ENCODE peak calls at places on chromosomes 5 and 9, in four cellular contexts. O, Y, I and C are unnamed samples.

GRCh38 chr5:170168002-170168401 is 62.3 kb downstream of the FOXI1 start:
- DNase-seq in Y (no peak), O (no peak), I (no peak), C (no peak)

GRCh38 chr5:175131432-175131831 is 312.6 kb downstream of the DRD1 start:
- DNase-seq in I (no peak), O (no peak), Y (no peak), C (no peak)

GRCh38 chr9:19375536-19375935 is 4.5 kb downstream of the RPS6 start:
- DNase-seq in Y (no peak), I (no peak), O (no peak), C (no peak)

GRCh38 chr9:106956971-106957370 is 94.0 kb downstream of the ZNF462 start:
- DNase-seq in O (no peak), I (no peak), Y (no peak), C (no peak)

GRCh38 chr9:84828101-84828500 is 158.6 kb downstream of the NTRK2 start:
- DNase-seq in O (no peak), Y (no peak), I (no peak), C (no peak)

GRCh38 chr5:156366536-156366935 is 39.6 kb downstream of the SGCD start:
- DNase-seq in I (no peak), O (no peak), Y (no peak), C (no peak)

GRCh38 chr5:14061106-14061505 is 82.0 kb upstream of the TRIO start:
- DNase-seq in O (no peak), Y (peak), I (no peak), C (no peak)

GRCh38 chr9:78278177-78278777 is 18.6 kb upstream of the PSAT1 start:
- DNase-seq in I (peak), Y (no peak), O (no peak), C (no peak)

GRCh38 chr5:167348980-167349379 is 942.5 kb upstream of the WWC1 start:
- DNase-seq in O (no peak), Y (no peak), I (no peak), C (no peak)

GRCh38 chr5:179203248-179203647 is 142.0 kb downstream of the ADAMTS2 start:
- DNase-seq in I (no peak), O (no peak), Y (no peak), C (no peak)

GRCh38 chr9:129949821-129950220 is 93.2 kb downstream of the FNBP1 start:
- DNase-seq in Y (no peak), O (no peak), I (no peak), C (no peak)

GRCh38 chr5:149110406-149110805 is 30.9 kb upstream of the ABLIM3 start:
- DNase-seq in Y (no peak), O (no peak), I (no peak), C (no peak)

GRCh38 chr5:67246108-67246507 is 49.5 kb upstream of the CD180 start:
- DNase-seq in Y (peak), O (peak), I (peak), C (peak)

GRCh38 chr9:91374939-91375338 is 13.2 kb upstream of the AUH start:
- DNase-seq in I (no peak), Y (no peak), O (no peak), C (no peak)

GRCh38 chr5:134997015-134997414 is 29.3 kb downstream of the CATSPER3 start:
- DNase-seq in I (no peak), O (no peak), Y (no peak), C (no peak)

GRCh38 chr5:110815916-110816605 is 77.3 kb downstream of the SLC25A46 start:
- DNase-seq in O (no peak), Y (no peak), I (no peak), C (no peak)

GRCh38 chr9:125190371-125190801 is 783 bp upstream of the PPP6C start:
- DNase-seq in Y (no peak), O (no peak), I (no peak), C (no peak)

GRCh38 chr5:102792705-102793104 is 37.6 kb downstream of the PAM start:
- DNase-seq in O (no peak), Y (no peak), I (peak), C (no peak)

GRCh38 chr5:106399381-106399780 is 1271.4 kb downstream of the EFNA5 start:
- DNase-seq in Y (no peak), O (no peak), I (no peak), C (no peak)

GRCh38 chr5:15021286-15022046 is 149.9 kb upstream of the ANKH start:
- DNase-seq in I (no peak), O (no peak), Y (no peak), C (no peak)

GRCh38 chr9:111925017-111925770 is 28.6 kb downstream of the UGCG start:
- DNase-seq in O (no peak), Y (no peak), I (no peak), C (no peak)

GRCh38 chr5:133848306-133848924 is 120.0 kb downstream of the C5orf15 start:
- DNase-seq in O (no peak), I (peak), Y (no peak), C (no peak)

GRCh38 chr5:9587135-9587534 is 41.3 kb upstream of the SEMA5A start:
- DNase-seq in O (no peak), I (no peak), Y (no peak), C (no peak)

GRCh38 chr9:130445268-130445983 is 665 bp downstream of the ASS1 start:
- DNase-seq in I (peak), Y (no peak), O (no peak), C (no peak)

GRCh38 chr5:44714871-44715580 is 93.7 kb upstream of the MRPS30 start:
- DNase-seq in I (no peak), Y (no peak), O (no peak), C (no peak)

GRCh38 chr9:75903785-75904360 is 13.4 kb downstream of the PCSK5 start:
- DNase-seq in O (no peak), Y (no peak), I (no peak), C (peak)

GRCh38 chr5:151084363-151084762 is 3.5 kb upstream of the TNIP1 start:
- DNase-seq in O (no peak), I (no peak), Y (no peak), C (no peak)

GRCh38 chr9:136397643-136398042 is 2.3 kb downstream of the SNAPC4 start:
- DNase-seq in O (no peak), I (no peak), Y (no peak), C (no peak)

GRCh38 chr9:136400038-136400834 is at the start of gene SNAPC4:
- DNase-seq in I (peak), Y (peak), O (peak), C (peak)

GRCh38 chr9:136401173-136401922 is 1.4 kb upstream of the SNAPC4 start:
- DNase-seq in O (no peak), I (no peak), Y (no peak), C (no peak)

GRCh38 chr9:136398286-136398685 is 1.7 kb downstream of the SNAPC4 start:
- DNase-seq in Y (no peak), I (no peak), O (no peak), C (no peak)

DNA sequence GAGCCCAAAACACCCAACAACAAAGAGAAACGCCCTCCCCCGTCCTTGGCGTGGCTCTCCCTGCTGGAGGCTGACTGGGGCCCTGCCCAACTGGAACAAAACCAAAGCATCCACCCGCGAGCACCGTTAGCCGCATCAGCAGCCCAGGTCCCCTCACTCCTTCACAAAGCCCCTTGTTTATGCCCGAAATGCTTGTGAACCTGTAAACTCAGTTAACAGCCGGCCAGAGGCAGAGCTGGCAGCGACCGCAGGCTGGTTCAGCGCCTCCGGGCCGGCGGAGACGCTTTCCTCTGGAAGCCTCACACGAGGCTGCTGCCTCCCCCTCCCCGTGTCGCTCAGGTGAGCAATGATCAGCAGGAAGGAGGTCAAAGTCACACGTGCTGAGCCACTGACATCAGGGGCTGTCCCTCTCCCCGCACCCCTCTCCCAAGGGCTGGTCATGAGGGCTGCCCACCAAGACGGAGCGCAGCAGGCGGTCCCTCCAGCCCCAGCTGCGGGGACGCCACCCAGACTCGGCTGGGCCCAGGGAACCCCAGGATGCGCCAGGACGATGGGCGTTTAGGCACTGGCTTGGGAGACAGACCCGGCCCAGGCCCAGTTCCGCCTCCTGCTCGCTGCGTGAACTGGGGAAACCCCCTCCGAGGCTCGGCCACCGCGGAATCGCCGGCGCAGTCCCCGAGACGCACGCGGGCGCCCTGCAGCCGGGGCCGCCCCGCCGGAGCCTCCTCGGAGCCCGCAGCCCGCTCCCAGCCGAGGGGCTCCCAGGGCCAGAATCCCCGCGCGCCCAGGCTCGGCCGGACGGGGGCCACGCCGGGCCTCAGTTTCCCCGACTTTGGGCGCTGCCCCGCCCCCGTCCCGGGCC is 563 bp downstream of the SNAPC4 start:
- DNase-seq in O (no peak), Y (no peak), I (no peak), C (no peak)
- TF ChIP-seq TCF7L2 in O (no peak), Y (no peak), I (no peak), C (no peak)

GRCh38 chr9:136530472-136531089 is 15.3 kb downstream of the NOTCH1 start:
- DNase-seq in Y (no peak), O (no peak), I (no peak), C (no peak)
- TF ChIP-seq TCF7L2 in Y (no peak), O (no peak), I (no peak), C (no peak)

DNA sequence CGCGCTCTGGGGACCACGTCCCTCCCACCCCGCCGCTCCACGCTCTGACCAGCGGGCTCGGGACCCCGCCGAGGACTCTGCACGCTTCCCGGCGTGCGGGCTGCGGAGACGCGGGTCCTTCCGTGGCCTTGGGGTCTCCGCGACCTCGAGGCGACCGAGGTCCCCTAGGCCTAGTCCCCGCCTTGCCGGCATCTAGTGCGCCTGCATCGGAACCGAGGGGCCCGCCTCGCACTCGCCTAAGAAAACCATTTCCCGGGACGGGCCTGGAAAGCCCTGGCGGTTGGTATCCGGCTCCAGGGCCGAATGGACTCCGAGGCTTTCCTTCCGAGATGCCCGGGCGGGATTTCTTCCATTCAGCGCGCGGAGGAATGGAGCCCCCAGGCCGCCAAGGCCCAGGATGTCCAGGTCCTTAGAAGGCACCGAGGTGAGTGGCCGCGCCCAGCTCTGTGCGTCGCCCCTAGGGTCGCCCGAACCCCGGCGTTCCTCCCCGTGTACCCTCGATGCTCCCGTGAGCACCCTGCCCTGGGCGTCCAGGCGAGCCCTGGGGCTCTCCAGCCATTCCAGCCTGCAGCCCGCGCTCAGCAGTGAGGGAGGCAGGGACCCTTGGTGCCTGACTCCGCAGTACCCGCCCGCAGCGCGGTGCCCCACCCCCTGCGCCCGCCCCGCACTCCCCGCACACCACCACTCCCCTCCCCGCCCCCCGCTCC is 808 bp upstream of the SLC6A3 start:
- DNase-seq in O (no peak), Y (no peak), I (no peak), C (no peak)
- TF ChIP-seq TCF7L2 in O (no peak), Y (no peak), I (no peak), C (no peak)

DNA sequence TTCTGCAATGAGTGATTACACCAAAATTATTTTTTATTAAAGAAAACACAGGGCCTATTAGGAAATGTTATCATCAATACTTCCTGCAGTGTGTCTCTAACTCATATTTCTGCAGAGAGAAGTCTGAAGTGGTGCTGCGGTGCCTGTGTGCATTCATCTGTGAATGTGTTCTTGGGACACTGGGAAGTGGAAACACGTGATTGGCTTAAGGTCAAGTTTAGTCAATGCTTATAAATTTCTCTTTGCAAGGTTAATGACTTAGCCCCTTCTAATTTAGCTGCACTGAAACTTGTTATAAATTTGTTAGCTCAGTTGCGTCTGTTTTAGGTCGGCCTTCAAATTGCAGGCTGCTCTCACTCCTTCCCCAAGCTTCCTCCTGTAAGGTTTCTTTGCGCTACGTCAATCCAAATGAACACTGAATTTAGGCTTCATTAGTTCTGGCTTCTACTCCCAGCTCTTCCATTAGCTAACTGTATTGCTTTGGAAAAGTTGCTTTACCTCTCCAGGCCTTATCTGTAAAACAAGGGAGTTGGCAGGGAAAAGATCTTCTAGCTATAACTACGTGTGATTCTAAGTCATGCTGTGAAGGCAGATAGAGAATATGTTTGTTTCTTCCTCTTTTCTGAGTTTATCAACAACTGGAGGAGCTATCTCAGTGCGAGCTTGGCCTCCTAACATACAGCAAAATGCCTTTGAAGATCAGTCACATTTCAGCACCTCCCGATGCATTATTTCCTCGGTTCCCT is 341.9 kb downstream of the NFIB start:
- DNase-seq in Y (no peak), O (no peak), I (no peak), C (no peak)
- TF ChIP-seq TCF7L2 in Y (no peak), O (no peak), I (no peak), C (no peak)

GRCh38 chr5:137268646-137269045 is 230.5 kb downstream of the SPOCK1 start:
- DNase-seq in I (no peak), Y (no peak), O (no peak), C (no peak)
- TF ChIP-seq TCF7L2 in I (no peak), Y (no peak), O (no peak), C (no peak)

GRCh38 chr5:128665747-128666355 is 127.8 kb upstream of the FBN2 start:
- DNase-seq in Y (no peak), O (no peak), I (no peak), C (no peak)

GRCh38 chr5:128669803-128670202 is 131.8 kb upstream of the FBN2 start:
- DNase-seq in I (no peak), O (no peak), Y (no peak), C (no peak)

GRCh38 chr5:128667751-128668150 is 129.7 kb upstream of the FBN2 start:
- DNase-seq in I (no peak), O (no peak), Y (no peak), C (no peak)

GRCh38 chr5:128668921-128669320 is 130.9 kb upstream of the FBN2 start:
- DNase-seq in O (no peak), Y (no peak), I (no peak), C (no peak)

GRCh38 chr5:128667148-128667547 is 129.1 kb upstream of the FBN2 start:
- DNase-seq in I (no peak), O (no peak), Y (no peak), C (no peak)
- TF ChIP-seq TCF7L2 in I (no peak), O (no peak), Y (no peak), C (no peak)

GRCh38 chr5:141716009-141716408 is 34.0 kb upstream of the ARAP3 start:
- DNase-seq in O (no peak), Y (no peak), I (no peak), C (no peak)
- TF ChIP-seq TCF7L2 in O (no peak), Y (no peak), I (no peak), C (no peak)

GRCh38 chr9:98334796-98335195 is 79.3 kb upstream of the TBC1D2 start:
- DNase-seq in Y (no peak), O (no peak), I (no peak), C (no peak)

GRCh38 chr9:98331536-98332259 is 76.2 kb upstream of the TBC1D2 start:
- DNase-seq in O (no peak), I (no peak), Y (no peak), C (no peak)

GRCh38 chr9:98332405-98332831 is 77.0 kb upstream of the TBC1D2 start:
- DNase-seq in I (no peak), O (no peak), Y (peak), C (no peak)

GRCh38 chr9:98335666-98336065 is 80.2 kb upstream of the TBC1D2 start:
- DNase-seq in Y (no peak), O (no peak), I (no peak), C (no peak)

DNA sequence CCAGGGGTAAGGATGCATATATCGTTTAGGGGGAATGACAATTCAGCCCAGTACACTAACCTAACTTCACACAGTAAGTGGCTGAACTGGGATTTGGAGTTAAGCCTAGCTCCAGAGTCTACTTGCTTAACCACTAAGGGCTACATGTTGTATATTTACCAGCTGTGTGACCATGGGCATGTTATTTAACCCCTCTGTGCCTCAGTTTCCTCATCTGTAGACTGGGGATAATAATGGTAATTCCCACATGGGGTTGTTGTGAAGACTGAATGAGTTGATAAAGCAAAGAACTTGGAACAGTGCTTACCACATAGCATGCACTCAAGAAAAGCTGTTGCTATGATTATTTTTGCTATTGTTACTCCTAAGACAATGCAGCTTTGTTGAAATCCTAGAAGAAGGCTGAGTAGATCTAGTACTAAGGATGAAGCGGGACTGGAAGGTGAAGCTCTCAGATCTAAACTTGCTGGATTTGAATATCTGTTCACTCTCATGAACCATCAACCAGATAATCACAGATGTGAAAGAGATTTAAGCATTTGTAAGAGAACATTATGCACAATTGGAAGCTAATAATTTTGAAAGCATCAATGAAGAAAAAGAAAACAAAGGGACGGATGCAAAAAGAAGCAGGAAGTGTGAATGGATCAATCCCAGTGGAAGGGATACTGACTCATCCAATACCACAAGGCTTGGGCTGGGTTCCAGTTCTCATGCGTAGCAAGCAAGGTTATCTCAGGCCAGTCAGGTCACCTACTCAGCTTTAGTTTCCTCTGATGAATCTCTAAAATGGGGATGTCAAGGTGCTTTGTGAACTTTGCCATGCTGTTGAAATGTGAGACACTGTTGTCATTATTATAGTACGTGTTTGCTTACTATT is 78.5 kb upstream of the TBC1D2 start:
- DNase-seq in O (no peak), I (no peak), Y (peak), C (peak)
- TF ChIP-seq TCF7L2 in O (no peak), I (no peak), Y (no peak), C (no peak)